ENCODE peak calls at places on chromosome 2, in five cellular contexts. One of them, this sample, is unnamed. For H3K36me3, the result is how much of the 10 kb centered on the place peaks cover.

GRCh38 chr2:104444392-104444791 is 409.5 kb upstream of the POU3F3 start:
- DNase-seq in PC-3: no peak
- DNase-seq in psoas muscle: no peak
- DNase-seq in right atrium auricular region: no peak
- DNase-seq in GM23338: no peak
- DNase-seq in this sample: no peak

GRCh38 chr2:37920570-37920969 is 4.5 kb upstream of the RMDN2 start:
- DNase-seq in PC-3: peak
- DNase-seq in psoas muscle: no peak
- DNase-seq in right atrium auricular region: no peak
- DNase-seq in GM23338: no peak
- DNase-seq in this sample: peak

GRCh38 chr2:213065583-213066444 is 85.6 kb downstream of the IKZF2 start:
- DNase-seq in PC-3: no peak
- DNase-seq in psoas muscle: no peak
- DNase-seq in right atrium auricular region: no peak
- DNase-seq in GM23338: peak
- DNase-seq in this sample: peak

GRCh38 chr2:133658020-133658903 is 90.0 kb upstream of the NCKAP5 start:
- DNase-seq in PC-3: peak
- DNase-seq in psoas muscle: no peak
- DNase-seq in right atrium auricular region: no peak
- DNase-seq in GM23338: no peak
- DNase-seq in this sample: peak

GRCh38 chr2:219448776-219449476 is 14.3 kb downstream of the SPEG start:
- DNase-seq in PC-3: no peak
- DNase-seq in psoas muscle: peak
- DNase-seq in right atrium auricular region: no peak
- DNase-seq in GM23338: peak
- DNase-seq in this sample: no peak

GRCh38 chr2:71668326-71669057 is 215.1 kb downstream of the DYSF start:
- DNase-seq in PC-3: no peak
- DNase-seq in psoas muscle: no peak
- DNase-seq in right atrium auricular region: peak
- DNase-seq in GM23338: no peak
- DNase-seq in this sample: no peak

GRCh38 chr2:201628545-201628944 is 14.8 kb downstream of the TMEM237 start:
- DNase-seq in PC-3: no peak
- DNase-seq in psoas muscle: no peak
- DNase-seq in right atrium auricular region: no peak
- DNase-seq in GM23338: no peak
- DNase-seq in this sample: peak

GRCh38 chr2:177078416-177078815 is 134.2 kb upstream of the HNRNPA3 start:
- DNase-seq in PC-3: no peak
- DNase-seq in psoas muscle: peak
- DNase-seq in right atrium auricular region: no peak
- DNase-seq in GM23338: no peak
- DNase-seq in this sample: no peak

GRCh38 chr2:168293766-168294165 is 46.4 kb upstream of the STK39 start:
- DNase-seq in PC-3: peak
- DNase-seq in psoas muscle: no peak
- DNase-seq in right atrium auricular region: no peak
- DNase-seq in GM23338: peak
- DNase-seq in this sample: no peak

GRCh38 chr2:122236152-122236892 is 480.9 kb downstream of the TSN start:
- DNase-seq in PC-3: peak
- DNase-seq in psoas muscle: peak
- DNase-seq in right atrium auricular region: no peak
- DNase-seq in GM23338: no peak
- DNase-seq in this sample: no peak

GRCh38 chr2:216774620-216775019 is 79.3 kb upstream of the IGFBP5 start:
- DNase-seq in PC-3: peak
- DNase-seq in psoas muscle: peak
- DNase-seq in right atrium auricular region: peak
- DNase-seq in GM23338: no peak
- DNase-seq in this sample: peak

GRCh38 chr2:233399306-233400225 is 45.3 kb downstream of the DGKD start:
- DNase-seq in PC-3: no peak
- DNase-seq in psoas muscle: no peak
- DNase-seq in right atrium auricular region: no peak
- DNase-seq in GM23338: peak
- DNase-seq in this sample: no peak

GRCh38 chr2:238684362-238685326 is 163.2 kb upstream of the TWIST2 start:
- DNase-seq in PC-3: peak
- DNase-seq in psoas muscle: peak
- DNase-seq in right atrium auricular region: peak
- DNase-seq in GM23338: no peak
- DNase-seq in this sample: peak

GRCh38 chr2:234158812-234159211 is 108.3 kb downstream of the SPP2 start:
- DNase-seq in PC-3: peak
- DNase-seq in psoas muscle: no peak
- DNase-seq in right atrium auricular region: no peak
- DNase-seq in GM23338: no peak
- DNase-seq in this sample: no peak

GRCh38 chr2:234919711-234920110 is 32.1 kb upstream of the SH3BP4 start:
- DNase-seq in PC-3: peak
- DNase-seq in psoas muscle: no peak
- DNase-seq in right atrium auricular region: no peak
- DNase-seq in GM23338: no peak
- DNase-seq in this sample: peak

GRCh38 chr2:28360742-28361293 is 31.8 kb upstream of the FOSL2 start:
- DNase-seq in PC-3: peak
- DNase-seq in psoas muscle: peak
- DNase-seq in right atrium auricular region: no peak
- DNase-seq in GM23338: no peak
- DNase-seq in this sample: peak

DNA sequence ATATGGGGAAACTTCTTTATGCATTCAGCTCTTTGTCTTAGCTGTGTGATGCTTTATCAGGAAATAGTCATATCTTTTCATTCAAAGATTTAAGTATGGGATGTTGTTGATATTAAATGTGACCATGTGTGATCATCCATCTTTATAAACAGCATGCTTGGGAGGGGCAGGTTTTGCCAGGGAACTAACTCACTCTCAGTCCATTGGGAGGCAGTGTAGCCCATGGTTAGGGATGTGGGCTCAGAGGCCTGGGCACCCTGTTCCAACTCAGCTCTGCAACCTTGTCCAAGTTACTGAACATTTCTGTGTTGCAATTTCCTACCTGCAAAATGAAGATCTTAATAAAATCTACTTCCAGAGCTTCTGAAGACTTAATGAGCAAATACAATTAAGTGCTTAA is 92.0 kb upstream of the BCL2L11 start:
- DNase-seq in PC-3: peak
- DNase-seq in psoas muscle: no peak
- DNase-seq in right atrium auricular region: peak
- DNase-seq in GM23338: peak
- DNase-seq in this sample: no peak
- TF ChIP-seq CTCF in PC-3: peak
- TF ChIP-seq CTCF in psoas muscle: no peak
- TF ChIP-seq CTCF in right atrium auricular region: no peak
- TF ChIP-seq CTCF in GM23338: peak
- TF ChIP-seq CTCF in this sample: peak

GRCh38 chr2:96881349-96882195 is 11.7 kb upstream of the SEMA4C start:
- DNase-seq in PC-3: no peak
- DNase-seq in psoas muscle: no peak
- DNase-seq in right atrium auricular region: no peak
- DNase-seq in GM23338: peak
- DNase-seq in this sample: no peak

GRCh38 chr2:96882906-96883305 is 13.0 kb upstream of the SEMA4C start:
- DNase-seq in PC-3: no peak
- DNase-seq in psoas muscle: no peak
- DNase-seq in right atrium auricular region: no peak
- DNase-seq in GM23338: no peak
- DNase-seq in this sample: no peak

GRCh38 chr2:96883306-96883705 is 13.4 kb upstream of the SEMA4C start:
- DNase-seq in PC-3: no peak
- DNase-seq in psoas muscle: no peak
- DNase-seq in right atrium auricular region: no peak
- DNase-seq in GM23338: no peak
- DNase-seq in this sample: no peak

GRCh38 chr2:96880891-96881273 is 11.0 kb upstream of the SEMA4C start:
- DNase-seq in PC-3: no peak
- DNase-seq in psoas muscle: no peak
- DNase-seq in right atrium auricular region: no peak
- DNase-seq in GM23338: no peak
- DNase-seq in this sample: no peak

DNA sequence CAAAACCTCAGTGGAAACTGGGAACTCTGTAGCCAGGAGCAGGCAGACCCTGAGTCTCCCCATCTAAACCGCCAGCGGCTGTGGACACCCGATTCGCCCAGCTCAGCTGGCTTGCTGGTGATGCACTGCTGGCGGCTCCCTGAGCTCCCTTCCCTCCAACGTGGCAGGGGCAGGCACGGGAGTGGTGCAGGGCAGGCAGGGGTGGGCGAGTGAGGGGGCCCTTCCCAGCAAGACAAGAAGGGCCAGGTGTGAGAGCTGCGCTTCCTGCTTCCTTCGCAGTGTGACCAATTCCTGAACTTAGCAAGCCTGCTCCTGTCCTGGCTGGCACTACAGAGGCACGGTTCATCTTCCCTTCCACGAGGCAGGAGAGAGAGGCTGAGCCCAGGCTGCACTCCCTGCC is 12.3 kb upstream of the SEMA4C start:
- DNase-seq in PC-3: no peak
- DNase-seq in psoas muscle: no peak
- DNase-seq in right atrium auricular region: no peak
- DNase-seq in GM23338: no peak
- DNase-seq in this sample: no peak
- H3K27ac ChIP-seq in PC-3: no peak
- H3K27ac ChIP-seq in psoas muscle: no peak
- H3K27ac ChIP-seq in right atrium auricular region: no peak
- H3K27ac ChIP-seq in GM23338: peak
- H3K27ac ChIP-seq in this sample: no peak

DNA sequence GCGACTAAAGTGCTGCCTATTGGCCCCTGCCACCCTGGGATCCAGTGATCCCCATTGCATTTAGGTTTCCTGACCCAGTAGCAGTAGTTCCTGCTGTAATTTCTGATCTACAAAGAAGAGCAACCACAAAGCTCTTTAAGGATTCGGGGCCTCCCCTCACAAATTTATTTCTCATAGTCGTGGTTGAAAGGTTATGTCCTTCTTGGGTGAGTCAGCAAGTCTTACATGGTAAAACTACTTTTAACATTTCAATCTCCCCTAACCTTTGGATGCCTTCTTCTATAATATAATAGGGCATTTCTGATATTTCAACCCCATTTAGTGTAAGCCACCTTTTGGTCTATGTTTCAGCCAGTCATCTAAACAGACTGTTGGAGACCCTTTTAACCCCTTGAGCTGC is 14.9 kb downstream of the PIKFYVE start:
- DNase-seq in PC-3: peak
- DNase-seq in psoas muscle: no peak
- DNase-seq in right atrium auricular region: no peak
- DNase-seq in GM23338: no peak
- DNase-seq in this sample: peak
- H3K36me3 ChIP-seq in PC-3: under half
- H3K36me3 ChIP-seq in psoas muscle: under half
- H3K36me3 ChIP-seq in right atrium auricular region: half or more
- H3K36me3 ChIP-seq in GM23338: half or more
- H3K36me3 ChIP-seq in this sample: under half

GRCh38 chr2:136126021-136126420 is 8.1 kb upstream of the CXCR4 start:
- DNase-seq in PC-3: no peak
- DNase-seq in psoas muscle: no peak
- DNase-seq in right atrium auricular region: no peak
- DNase-seq in GM23338: no peak
- DNase-seq in this sample: no peak
- TF ChIP-seq CTCF in PC-3: no peak
- TF ChIP-seq CTCF in psoas muscle: no peak
- TF ChIP-seq CTCF in right atrium auricular region: no peak
- TF ChIP-seq CTCF in GM23338: no peak
- TF ChIP-seq CTCF in this sample: no peak

GRCh38 chr2:26927221-26927620 is 43.2 kb upstream of the MAPRE3 start:
- DNase-seq in PC-3: no peak
- DNase-seq in psoas muscle: no peak
- DNase-seq in right atrium auricular region: no peak
- DNase-seq in GM23338: no peak
- DNase-seq in this sample: no peak

GRCh38 chr2:26922638-26923466 is 47.6 kb upstream of the MAPRE3 start:
- DNase-seq in PC-3: peak
- DNase-seq in psoas muscle: peak
- DNase-seq in right atrium auricular region: no peak
- DNase-seq in GM23338: peak
- DNase-seq in this sample: peak

GRCh38 chr2:26921323-26921722 is 49.1 kb upstream of the MAPRE3 start:
- DNase-seq in PC-3: no peak
- DNase-seq in psoas muscle: no peak
- DNase-seq in right atrium auricular region: no peak
- DNase-seq in GM23338: no peak
- DNase-seq in this sample: no peak

GRCh38 chr2:26924731-26925099 is 45.7 kb upstream of the MAPRE3 start:
- DNase-seq in PC-3: no peak
- DNase-seq in psoas muscle: no peak
- DNase-seq in right atrium auricular region: no peak
- DNase-seq in GM23338: no peak
- DNase-seq in this sample: no peak

GRCh38 chr2:26925100-26925791 is 45.2 kb upstream of the MAPRE3 start:
- DNase-seq in PC-3: no peak
- DNase-seq in psoas muscle: no peak
- DNase-seq in right atrium auricular region: no peak
- DNase-seq in GM23338: peak
- DNase-seq in this sample: peak
- H3K27ac ChIP-seq in PC-3: no peak
- H3K27ac ChIP-seq in psoas muscle: no peak
- H3K27ac ChIP-seq in right atrium auricular region: no peak
- H3K27ac ChIP-seq in GM23338: no peak
- H3K27ac ChIP-seq in this sample: no peak

This sample was measured in brain microvascular endothelial cell.